ENCODE peak calls at places on chromosomes 16 and 17, in four cellular contexts. H is gastrocnemius medialis, V is sigmoid colon, R is A549. T is an unnamed sample.

GRCh38 chr17:76088041-76088867 is 9.3 kb downstream of the ZACN start:
- DNase-seq in R (no peak), H (no peak), V (peak; percentile 35), T (no peak)

GRCh38 chr16:57538235-57538711 is 1.9 kb upstream of the CCDC102A start:
- DNase-seq in R (no peak), H (no peak), V (no peak), T (no peak)

GRCh38 chr16:9053006-9053601 is 38.3 kb upstream of the HAPSTR1 start:
- DNase-seq in H (peak; percentile 50), V (peak; percentile 65), R (peak; percentile 95), T (peak; percentile 92)

GRCh38 chr16:75402821-75403475 is 30.4 kb downstream of the CFDP1 start:
- DNase-seq in R (peak; percentile 44), H (no peak), V (no peak), T (peak; percentile 36)

GRCh38 chr17:43864161-43864706 is 17.3 kb downstream of the CD300LG start:
- DNase-seq in V (no peak), R (no peak), H (no peak), T (no peak)

GRCh38 chr16:48546774-48547173 is 63.2 kb downstream of the N4BP1 start:
- DNase-seq in R (no peak), V (no peak), H (no peak), T (peak; percentile 64)

GRCh38 chr17:20095366-20096080 is 86.4 kb downstream of the SPECC1 start:
- DNase-seq in R (peak; percentile 65), H (no peak), V (peak; percentile 78), T (peak; percentile 43)

GRCh38 chr17:15744885-15745284 is 12.8 kb downstream of the TBC1D26 start:
- DNase-seq in V (no peak), H (no peak), R (no peak), T (no peak)

GRCh38 chr17:34598161-34598776 is 18.9 kb downstream of the TMEM132E start:
- DNase-seq in R (no peak), V (no peak), H (no peak), T (peak; percentile 81)

GRCh38 chr17:38672788-38673713 is 1.7 kb downstream of the EPOP start:
- DNase-seq in H (no peak), R (no peak), V (no peak), T (no peak)

GRCh38 chr17:28928061-28928460 is 23.3 kb downstream of the PHF12 start:
- DNase-seq in R (no peak), H (no peak), V (no peak), T (no peak)

GRCh38 chr16:69286941-69287713 is 24.0 kb upstream of the VPS4A start:
- DNase-seq in V (peak; percentile 81), H (peak; percentile 76), R (peak; percentile 70), T (peak; percentile 62)

GRCh38 chr16:88854306-88855111 is 2.2 kb downstream of the GALNS start:
- DNase-seq in R (no peak), H (no peak), V (no peak), T (no peak)

GRCh38 chr17:46978489-46979022 is 497 bp downstream of the RPRML start:
- DNase-seq in V (no peak), R (peak; percentile 36), H (no peak), T (no peak)

GRCh38 chr17:17742133-17742621 is 60.9 kb downstream of the RAI1 start:
- DNase-seq in H (no peak), R (no peak), V (no peak), T (no peak)

GRCh38 chr16:19555186-19555937 is at the start of gene VPS35L:
- DNase-seq in V (peak; percentile 98), R (peak; percentile 99), H (peak; percentile 93), T (peak; percentile 92)
- TF ChIP-seq POLR2A in V (peak; percentile 22), R (peak; percentile 70), H (peak; percentile 49), T (peak; percentile 48)

DNA sequence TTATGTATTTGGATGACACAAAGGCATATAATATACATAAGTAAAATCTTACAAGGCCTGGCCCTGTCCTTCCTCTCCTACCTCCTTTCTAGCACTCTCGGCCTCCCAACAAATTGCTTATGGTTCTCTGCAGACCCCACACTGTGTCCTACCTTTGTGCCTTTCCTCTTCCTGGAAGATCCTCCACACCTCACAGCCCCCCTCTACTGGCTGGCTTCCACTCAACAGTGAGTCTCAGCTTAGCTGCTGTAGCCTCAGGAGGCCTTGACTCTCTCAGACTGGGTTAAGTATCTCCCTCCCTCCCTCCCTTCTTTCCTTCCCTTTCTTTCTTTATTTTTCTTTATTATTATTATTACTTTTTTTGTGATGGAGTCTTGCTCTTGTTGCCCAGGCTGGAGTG is 8.3 kb upstream of the SLC52A1 start:
- DNase-seq in V (no peak), R (no peak), H (no peak), T (no peak)
- TF ChIP-seq POLR2A in V (no peak), R (no peak), H (no peak), T (no peak)

DNA sequence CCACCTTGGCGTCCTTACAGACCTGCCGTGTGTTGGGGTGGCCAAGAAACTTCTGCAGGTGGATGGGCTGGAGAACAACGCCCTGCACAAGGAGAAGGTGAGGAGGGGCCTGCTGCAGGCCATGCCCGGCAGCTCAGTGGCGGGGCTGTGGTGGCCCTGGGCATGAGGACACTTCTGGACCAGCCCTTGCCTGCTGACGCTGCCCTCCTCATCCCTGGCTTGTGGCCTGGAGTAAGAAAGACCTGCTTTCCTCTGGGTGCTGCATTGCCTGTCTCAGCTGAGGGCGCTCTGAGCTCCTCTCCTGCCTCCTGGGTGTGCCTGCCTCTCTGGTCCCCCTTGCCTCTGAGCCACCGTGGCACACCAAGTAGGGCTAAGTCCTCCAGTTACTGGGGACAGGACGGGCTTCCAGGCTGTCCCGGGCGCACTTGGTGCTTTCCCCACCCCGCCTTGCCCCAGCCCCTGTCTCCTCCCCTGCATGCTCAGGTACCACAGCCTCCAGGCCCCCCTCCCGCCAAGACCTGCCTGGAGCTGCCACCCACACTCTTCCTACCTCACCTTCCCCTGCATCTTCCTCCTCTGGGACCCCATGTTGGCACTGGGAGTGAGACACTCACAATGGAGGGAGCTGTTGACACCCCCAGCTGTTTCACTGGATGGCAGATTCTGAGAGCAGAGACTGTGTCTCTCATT is 8.7 kb downstream of the ENDOV start:
- DNase-seq in H (no peak), V (no peak), R (no peak), T (no peak)
- TF ChIP-seq POLR2A in H (no peak), V (no peak), R (no peak), T (no peak)

DNA sequence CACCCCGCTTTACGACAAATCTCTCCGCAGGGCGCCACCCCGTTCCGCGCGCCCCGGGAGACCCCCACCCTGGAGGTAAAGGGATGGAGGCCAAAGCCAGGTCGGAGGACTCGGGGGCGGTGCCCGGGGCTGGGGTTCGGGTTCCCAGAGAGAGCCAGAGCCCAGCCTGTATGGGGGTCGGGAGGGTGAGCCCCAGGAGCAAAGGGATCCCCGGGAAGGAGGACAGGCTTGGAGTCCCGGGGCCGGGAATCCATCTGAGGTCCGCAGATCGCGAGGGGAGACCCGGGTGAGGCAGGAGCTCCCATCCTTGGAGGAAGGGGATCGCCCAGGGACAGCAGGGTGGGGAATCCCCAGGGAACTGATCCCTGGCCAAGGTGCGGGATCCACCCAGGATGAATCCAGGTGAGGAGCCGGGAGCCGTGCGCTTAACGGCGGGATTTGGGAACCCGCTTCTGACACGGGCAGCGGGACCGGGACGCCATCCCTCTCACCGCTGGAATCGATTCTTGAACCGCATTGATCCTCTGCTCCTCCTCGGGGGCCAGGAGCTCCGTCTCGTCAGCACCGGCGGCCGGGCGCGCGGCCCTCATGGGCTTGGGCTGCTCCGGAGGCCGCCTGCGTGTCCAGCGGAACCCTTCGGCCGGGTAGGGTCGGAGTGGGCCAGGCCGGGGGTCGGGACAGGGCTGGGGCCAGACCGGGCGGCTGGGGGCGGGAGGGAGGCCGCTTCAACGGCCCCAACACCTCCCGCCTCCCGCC is at the start of gene MMD:
- DNase-seq in V (peak; percentile 78), H (no peak), R (no peak), T (no peak)
- TF ChIP-seq POLR2A in V (peak; percentile 30), H (peak; percentile 70), R (peak; percentile 24), T (peak; percentile 52)

DNA sequence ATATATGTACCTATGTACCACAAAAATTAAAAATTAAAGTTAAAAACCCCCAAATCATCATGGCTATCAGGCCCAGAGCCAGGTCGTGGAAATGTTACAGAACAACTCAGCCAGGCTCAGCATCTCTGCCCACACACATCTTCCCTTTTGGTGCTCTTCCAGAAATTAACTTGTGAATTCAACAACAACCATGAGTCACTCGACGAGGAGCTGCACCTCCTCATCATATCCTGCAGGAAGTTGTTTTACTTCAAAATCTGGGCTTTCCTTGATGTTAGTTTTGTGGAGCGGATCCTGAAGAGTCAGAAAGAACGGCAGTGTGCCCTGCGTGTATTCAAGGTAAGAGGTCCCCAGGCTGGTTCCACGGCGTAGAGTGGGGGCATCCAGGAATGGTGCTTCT is 10.6 kb downstream of the FBXO39 start:
- DNase-seq in V (no peak), R (peak; percentile 14), H (no peak), T (no peak)
- TF ChIP-seq POLR2A in V (no peak), R (no peak), H (no peak), T (no peak)

DNA sequence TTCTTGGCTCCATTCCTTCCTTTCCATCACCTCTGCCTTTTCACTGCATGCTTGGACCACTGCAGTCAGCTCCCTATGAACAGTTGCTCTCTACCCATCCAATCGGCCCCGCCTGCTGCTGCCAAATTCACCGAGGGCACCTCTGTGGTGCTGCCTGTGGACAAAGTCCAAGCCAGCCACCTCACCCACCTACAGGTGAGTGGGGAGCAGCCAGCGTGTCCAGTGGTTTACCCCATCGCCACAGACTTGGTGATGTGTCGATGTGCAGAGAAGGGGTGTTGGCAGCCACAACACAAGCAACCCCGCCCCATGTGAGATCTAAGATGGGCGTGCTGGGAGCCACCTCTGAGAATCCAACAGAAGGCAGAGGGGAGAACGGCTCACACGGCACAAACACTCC is 43.7 kb upstream of the STH start:
- DNase-seq in H (no peak), R (no peak), V (no peak), T (no peak)
- TF ChIP-seq POLR2A in H (no peak), R (no peak), V (no peak), T (no peak)

GRCh38 chr17:8185580-8186445 is 4.2 kb downstream of the BORCS6 start:
- DNase-seq in R (peak; percentile 88), V (peak; percentile 95), H (peak; percentile 79), T (peak; percentile 65)
- TF ChIP-seq POLR2A in R (no peak), V (peak; percentile 11), H (peak; percentile 17), T (no peak)

GRCh38 chr17:32341857-32342602 is at the start of gene C17orf75:
- DNase-seq in H (peak; percentile 47), R (peak; percentile 90), V (peak; percentile 90), T (peak; percentile 73)
- TF ChIP-seq POLR2A in H (peak; percentile 20), R (peak; percentile 71), V (peak; percentile 10), T (peak; percentile 80)

GRCh38 chr16:30445408-30446202 is at the start of gene SEPHS2:
- DNase-seq in V (peak; percentile 99), R (peak; percentile 98), H (peak; percentile 96), T (peak; percentile 97)
- TF ChIP-seq POLR2A in V (peak; percentile 84), R (peak; percentile 79), H (peak; percentile 96), T (peak; percentile 100)

T was measured in HepG2.